ENCODE peak calls at places on chromosomes 13 and 19, in ten cellular contexts. Z is Peyer's patch, H is activated T-cell treated with anti-CD3 and anti-CD28 coated beads for 48 hours, S is hepatic stellate cell, M is HFF-Myc, O is NCI-H187, V is tibial nerve, Q is ELR, F is neural progenitor cell, D is IMR-90. I is an unnamed sample.

GRCh38 chr19:6828306-6828697 is 55.8 kb downstream of the VAV1 start:
- DNase-seq in Z (no peak), H (no peak), S (no peak), M (no peak), O (no peak), V (no peak), Q (peak), F (no peak), D (no peak), I (no peak)

GRCh38 chr19:46533085-46534081 is 37.7 kb upstream of the PNMA8B start:
- DNase-seq in Z (no peak), H (no peak), S (no peak), M (no peak), O (no peak), V (no peak), Q (no peak), F (peak), D (no peak), I (no peak)

GRCh38 chr13:59111711-59112110 is 1052.0 kb downstream of the DIAPH3 start:
- DNase-seq in Z (no peak), H (no peak), S (peak), M (no peak), O (no peak), V (no peak), Q (peak), F (no peak), D (peak), I (no peak)

GRCh38 chr13:74280795-74281490 is 146.7 kb upstream of the KLF12 start:
- DNase-seq in Z (no peak), H (no peak), S (no peak), M (no peak), O (no peak), V (no peak), Q (no peak), F (no peak), D (peak), I (no peak)

GRCh38 chr13:114311908-114312307 is 2.4 kb upstream of the CHAMP1 start:
- DNase-seq in Z (no peak), H (no peak), S (no peak), M (no peak), O (no peak), V (no peak), Q (no peak), F (no peak), D (no peak), I (no peak)

GRCh38 chr19:5492281-5492812 is 37.1 kb downstream of the ZNRF4 start:
- DNase-seq in Z (no peak), H (no peak), S (no peak), M (no peak), O (no peak), V (no peak), Q (no peak), F (no peak), D (no peak), I (no peak)

GRCh38 chr19:32124585-32124984 is 220.8 kb upstream of the ZNF507 start:
- DNase-seq in Z (no peak), H (no peak), S (no peak), M (no peak), O (no peak), V (no peak), Q (no peak), F (no peak), D (no peak), I (no peak)

GRCh38 chr13:43196750-43197149 is 173.4 kb downstream of the DNAJC15 start:
- DNase-seq in Z (no peak), H (no peak), S (no peak), M (no peak), O (no peak), V (no peak), Q (no peak), F (no peak), D (no peak), I (no peak)

GRCh38 chr13:31588331-31588730 is 151.0 kb upstream of the RXFP2 start:
- DNase-seq in Z (no peak), H (no peak), S (no peak), M (no peak), O (no peak), V (no peak), Q (no peak), F (no peak), D (no peak), I (no peak)